ENCODE peak calls at places on chromosomes 1 and 21, in seven cellular contexts. E is hepatocyte, I is GM23338, M is GM23248, V is MM.1S, K is HCT116, W is PC-3. R is an unnamed sample. For H3K9me2, the result is how much of the 10 kb centered on the place peaks cover.

GRCh38 chr1:208557046-208557445 is 312.9 kb upstream of the PLXNA2 start:
- DNase-seq in E (no peak), I (no peak), M (no peak), V (no peak), K (no peak), W (no peak), R (no peak)

GRCh38 chr1:94697839-94698238 is 122.3 kb upstream of the SLC44A3 start:
- DNase-seq in E (peak), I (no peak), M (no peak), V (no peak), K (no peak), W (no peak), R (no peak)

GRCh38 chr21:32270748-32271147 is 8.1 kb downstream of the MIS18A start:
- DNase-seq in E (no peak), I (no peak), M (no peak), V (no peak), K (no peak), W (no peak), R (no peak)

GRCh38 chr1:157961805-157962762 is 31.4 kb upstream of the KIRREL1 start:
- DNase-seq in E (peak), I (peak), M (peak), V (peak), K (no peak), W (peak), R (peak)

GRCh38 chr1:179025975-179026812 is 500 bp downstream of the FAM20B start:
- DNase-seq in E (peak), I (peak), M (peak), V (peak), K (peak), W (peak), R (peak)

GRCh38 chr1:44655609-44656008 is 18.7 kb downstream of the TMEM53 start:
- DNase-seq in E (no peak), I (peak), M (peak), V (no peak), K (no peak), W (peak), R (peak)

GRCh38 chr1:203663294-203663693 is 36.7 kb downstream of the ATP2B4 start:
- DNase-seq in E (no peak), I (no peak), M (peak), V (no peak), K (peak), W (peak), R (peak)

GRCh38 chr1:171258943-171259342 is 10.6 kb downstream of the FMO1 start:
- DNase-seq in E (no peak), I (no peak), M (no peak), V (no peak), K (no peak), W (no peak), R (no peak)

GRCh38 chr1:180116964-180117763 is 37.5 kb upstream of the QSOX1 start:
- DNase-seq in E (peak), I (no peak), M (no peak), V (no peak), K (peak), W (peak), R (peak)

GRCh38 chr1:233386336-233386735 is 58.8 kb downstream of the MAP3K21 start:
- DNase-seq in E (no peak), I (no peak), M (peak), V (no peak), K (no peak), W (peak), R (peak)

GRCh38 chr1:231638647-231639046 is 12.1 kb downstream of the DISC1 start:
- DNase-seq in E (no peak), I (no peak), M (peak), V (no peak), K (no peak), W (peak), R (no peak)

GRCh38 chr1:35808376-35809155 is 750 bp downstream of the AGO4 start:
- DNase-seq in E (peak), I (peak), M (peak), V (no peak), K (no peak), W (peak), R (no peak)

GRCh38 chr21:34582506-34583150 is 32.3 kb downstream of the RCAN1 start:
- DNase-seq in E (peak), I (peak), M (peak), V (peak), K (no peak), W (peak), R (no peak)

GRCh38 chr1:1826356-1827088 is 48.3 kb upstream of the NADK start:
- DNase-seq in E (no peak), I (no peak), M (peak), V (no peak), K (no peak), W (no peak), R (no peak)

GRCh38 chr1:161407451-161407985 is 39.8 kb upstream of the CFAP126 start:
- DNase-seq in E (no peak), I (no peak), M (no peak), V (no peak), K (no peak), W (no peak), R (no peak)

GRCh38 chr1:161398900-161399256 is 31.2 kb upstream of the CFAP126 start:
- DNase-seq in E (no peak), I (no peak), M (no peak), V (no peak), K (no peak), W (no peak), R (no peak)

GRCh38 chr1:161399257-161399998 is 31.8 kb upstream of the CFAP126 start:
- DNase-seq in E (peak), I (peak), M (peak), V (peak), K (peak), W (peak), R (peak)

GRCh38 chr1:161404051-161404597 is 36.4 kb upstream of the CFAP126 start:
- DNase-seq in E (no peak), I (no peak), M (no peak), V (no peak), K (no peak), W (no peak), R (no peak)

DNA sequence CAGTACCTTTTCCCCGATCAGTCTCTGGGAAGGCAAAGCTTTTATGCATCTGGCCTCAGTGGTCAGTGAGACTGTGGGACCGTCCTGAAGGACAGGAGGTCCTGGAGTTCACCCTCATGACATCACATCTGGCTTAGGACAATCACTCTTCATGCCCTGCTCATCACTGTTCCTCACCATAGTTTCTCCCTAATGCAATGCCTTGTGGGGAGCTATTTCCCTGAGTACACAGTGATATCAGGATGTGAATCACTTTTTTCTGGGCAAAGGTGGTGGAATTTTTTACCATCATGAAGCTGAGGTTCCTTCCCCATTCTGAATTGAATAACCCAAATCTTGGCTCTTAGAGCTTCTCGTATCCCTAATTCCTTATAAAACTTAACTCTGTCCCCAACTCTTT is 34.8 kb upstream of the CFAP126 start:
- DNase-seq in E (no peak), I (no peak), M (peak), V (no peak), K (no peak), W (peak), R (peak)
- H3K9me2 ChIP-seq in E (under half), I (under half), M (under half), V (under half), K (under half), W (under half), R (under half)

DNA sequence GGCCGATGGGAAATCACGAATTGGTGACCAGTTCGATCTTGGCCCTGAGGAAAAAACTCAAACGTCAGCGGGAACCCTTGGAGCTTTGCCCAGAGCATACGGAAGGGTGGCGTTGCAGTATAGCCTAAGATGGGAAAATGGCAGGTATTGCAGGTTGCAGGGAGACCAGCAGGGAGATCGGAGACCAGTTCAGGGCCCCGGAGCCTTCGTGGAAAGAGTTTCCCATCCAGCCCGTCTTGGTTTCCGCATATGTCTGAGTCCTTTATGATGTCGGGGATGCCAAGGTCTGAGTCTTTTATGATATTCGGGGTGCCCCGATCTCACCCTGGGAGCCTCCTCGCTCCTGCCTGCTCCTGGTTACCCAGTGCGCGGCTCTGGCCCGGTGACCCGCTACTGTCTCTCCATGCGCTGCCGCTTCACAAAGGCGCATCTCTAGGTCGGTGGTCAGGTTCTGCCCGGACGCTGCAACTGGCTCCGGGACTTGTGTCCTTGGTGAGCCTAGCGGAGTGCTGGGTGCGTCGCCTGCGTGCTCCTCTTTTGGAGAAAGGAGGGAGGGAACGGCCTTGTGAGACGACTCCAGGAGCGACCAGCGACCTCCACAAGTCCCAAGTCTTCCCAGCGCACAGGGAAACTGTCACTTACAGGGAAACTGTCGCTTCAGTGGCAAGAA is 94.2 kb downstream of the PRKAB2 start:
- DNase-seq in E (no peak), I (peak), M (no peak), V (no peak), K (no peak), W (no peak), R (no peak)
- TF ChIP-seq EZH2 in E (no peak), I (peak), M (peak), V (no peak), K (no peak), W (no peak), R (no peak)

DNA sequence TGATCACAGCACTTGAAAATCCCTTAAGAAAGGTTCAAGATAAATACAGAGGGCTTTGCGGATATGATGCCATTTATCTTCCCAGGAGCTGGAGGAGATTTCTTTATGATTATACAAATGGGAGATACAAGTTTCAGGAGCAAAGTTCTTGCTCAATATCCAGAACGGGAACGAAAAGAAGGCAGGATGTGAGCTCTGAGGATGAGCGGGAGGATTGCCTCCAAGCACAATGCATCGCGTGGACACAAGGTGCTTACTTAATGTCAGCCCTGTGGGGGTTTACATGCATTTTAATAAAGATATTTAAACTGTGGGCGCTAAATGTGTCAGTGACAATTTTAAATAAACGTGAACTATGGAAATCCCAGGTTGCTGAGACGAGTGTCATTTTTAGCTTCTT is 59.0 kb downstream of the SYT6 start:
- DNase-seq in E (no peak), I (no peak), M (no peak), V (no peak), K (no peak), W (no peak), R (no peak)
- H3K9me2 ChIP-seq in E (under half), I (under half), M (under half), V (under half), K (under half), W (under half), R (under half)

GRCh38 chr1:3068400-3069361 is at the start of gene PRDM16:
- DNase-seq in E (peak), I (peak), M (peak), V (no peak), K (peak), W (peak), R (no peak)
- TF ChIP-seq EZH2 in E (peak), I (peak), M (peak), V (no peak), K (no peak), W (peak), R (no peak)